ENCODE peak calls at places on chromosome 1, in five cellular contexts. V, W, N, Y and T are unnamed samples.

GRCh38 chr1:85275701-85276289 is 637 bp downstream of the BCL10 start:
- DNase-seq in V (peak; percentile 25), N (no peak), Y (no peak), W (no peak), T (peak; percentile 41)

GRCh38 chr1:167501513-167502191 is 16.7 kb downstream of the CD247 start:
- DNase-seq in N (no peak), V (no peak), Y (no peak), W (peak; percentile 73), T (peak; percentile 61)

GRCh38 chr1:10207810-10208209 is 2.6 kb upstream of the KIF1B start:
- DNase-seq in Y (no peak), V (no peak), W (no peak), N (no peak), T (no peak)

GRCh38 chr1:155513300-155513926 is 49.2 kb downstream of the ASH1L start:
- DNase-seq in N (no peak), W (no peak), V (no peak), Y (peak; percentile 22), T (no peak)

GRCh38 chr1:218454700-218455282 is 109.7 kb downstream of the TGFB2 start:
- DNase-seq in N (no peak), V (no peak), Y (no peak), W (no peak), T (no peak)

GRCh38 chr1:205656236-205656635 is 24.1 kb downstream of the SLC45A3 start:
- DNase-seq in N (no peak), V (no peak), Y (no peak), W (no peak), T (no peak)

GRCh38 chr1:84833198-84833597 is 59.8 kb downstream of the LPAR3 start:
- DNase-seq in Y (no peak), W (no peak), V (no peak), N (no peak), T (no peak)

GRCh38 chr1:171819946-171820345 is 21.4 kb upstream of the DNM3 start:
- DNase-seq in V (no peak), Y (no peak), W (no peak), N (no peak), T (no peak)

GRCh38 chr1:197619008-197619640 is 156.2 kb downstream of the DENND1B start:
- DNase-seq in Y (no peak), N (no peak), W (no peak), V (no peak), T (peak; percentile 11)

GRCh38 chr1:19317126-19317910 is 5.2 kb downstream of the SLC66A1 start:
- DNase-seq in Y (no peak), V (no peak), N (no peak), W (no peak), T (no peak)